ENCODE peak calls at places on chromosome 5, in six cellular contexts. Z is astrocyte, A is PC-9, L is GM12865, M is thyroid gland, R is heart right ventricle. W is an unnamed sample.

GRCh38 chr5:23208959-23209431 is 298.4 kb upstream of the PRDM9 start:
- DNase-seq in Z (no peak), L (peak), M (no peak), R (no peak), A (peak), W (peak)

GRCh38 chr5:25823330-25823873 is 1178.6 kb upstream of the CDH10 start:
- DNase-seq in A (no peak), R (no peak), M (no peak), L (no peak), Z (no peak), W (no peak)

GRCh38 chr5:122770479-122770878 is 4.4 kb upstream of the SNX2 start:
- DNase-seq in R (no peak), A (no peak), Z (peak), L (no peak), M (no peak), W (no peak)

GRCh38 chr5:16815432-16815831 is 120.7 kb downstream of the MYO10 start:
- DNase-seq in R (no peak), A (peak), M (no peak), L (no peak), Z (no peak), W (no peak)

GRCh38 chr5:5235685-5236084 is 95.6 kb downstream of the ADAMTS16 start:
- DNase-seq in Z (peak), A (no peak), R (no peak), L (no peak), M (no peak), W (no peak)

GRCh38 chr5:159456722-159457462 is 126.6 kb upstream of the IL12B start:
- DNase-seq in L (peak), A (peak), R (no peak), Z (peak), M (no peak), W (no peak)

GRCh38 chr5:68249520-68249919 is 34.0 kb downstream of the PIK3R1 start:
- DNase-seq in Z (no peak), A (no peak), M (no peak), L (no peak), R (no peak), W (no peak)

GRCh38 chr5:135019314-135019713 is 14.7 kb downstream of the PITX1 start:
- DNase-seq in Z (no peak), R (no peak), M (no peak), A (no peak), L (no peak), W (no peak)

GRCh38 chr5:154042751-154043150 is 4.0 kb downstream of the MFAP3 start:
- DNase-seq in A (no peak), Z (no peak), R (no peak), M (no peak), L (no peak), W (no peak)

GRCh38 chr5:170631471-170632195 is 127.8 kb downstream of the KCNIP1 start:
- DNase-seq in A (peak), R (peak), M (no peak), Z (no peak), L (no peak), W (peak)

GRCh38 chr5:95728494-95729114 is 2.5 kb upstream of the RHOBTB3 start:
- DNase-seq in L (peak), A (peak), R (no peak), Z (peak), M (no peak), W (no peak)

GRCh38 chr5:158606228-158606627 is 493.5 kb downstream of the EBF1 start:
- DNase-seq in R (no peak), A (no peak), M (no peak), Z (peak), L (no peak), W (no peak)

GRCh38 chr5:158634713-158635112 is 465.0 kb downstream of the EBF1 start:
- DNase-seq in Z (no peak), L (no peak), R (no peak), A (no peak), M (no peak), W (no peak)

GRCh38 chr5:149358294-149358651 is 427 bp downstream of the PCYOX1L start:
- DNase-seq in A (no peak), M (peak), L (peak), Z (no peak), R (peak), W (peak)

GRCh38 chr5:149356391-149356790 is 1.5 kb upstream of the PCYOX1L start:
- DNase-seq in A (no peak), Z (no peak), L (peak), M (no peak), R (no peak), W (no peak)

GRCh38 chr5:149358818-149359217 is 972 bp downstream of the PCYOX1L start:
- DNase-seq in L (no peak), Z (no peak), R (no peak), M (no peak), A (no peak), W (no peak)

GRCh38 chr5:149355688-149356087 is 2.2 kb upstream of the PCYOX1L start:
- DNase-seq in R (no peak), Z (no peak), A (no peak), M (no peak), L (no peak), W (no peak)

GRCh38 chr5:149357370-149358293 is at the start of gene PCYOX1L:
- DNase-seq in L (peak), Z (peak), R (peak), M (peak), A (peak), W (peak)
- TF ChIP-seq CTCF in L (no peak), Z (no peak), R (no peak), M (no peak), A (no peak), W (no peak)

DNA sequence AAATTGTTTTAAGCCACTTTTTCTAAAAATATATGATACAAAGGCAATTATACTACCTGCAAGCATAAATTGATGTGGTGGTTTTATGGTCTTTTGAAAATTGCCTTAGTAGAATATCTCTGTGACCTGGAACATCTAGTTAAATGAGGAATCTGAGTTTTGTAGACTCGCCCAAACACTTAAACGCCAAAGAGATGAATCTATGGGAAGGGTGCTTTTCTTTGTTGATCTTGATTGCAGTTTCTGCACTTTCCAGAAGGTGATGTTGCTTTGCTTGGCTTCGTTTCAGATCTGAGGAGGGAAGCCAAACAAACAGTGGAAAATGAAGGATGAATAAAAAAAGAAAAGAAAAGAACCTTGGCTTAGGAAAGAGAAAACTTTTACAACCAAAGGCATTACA is 1021.3 kb downstream of the NR2F1-AS1 start:
- DNase-seq in R (no peak), A (no peak), M (no peak), Z (peak), L (no peak), W (no peak)
- TF ChIP-seq CTCF in R (no peak), A (no peak), M (no peak), Z (no peak), L (no peak), W (no peak)

GRCh38 chr5:62305715-62306493 is at the start of gene KIF2A:
- DNase-seq in M (peak), R (peak), L (peak), A (peak), Z (peak), W (peak)
- TF ChIP-seq CTCF in M (no peak), R (no peak), L (peak), A (no peak), Z (no peak), W (no peak)

DNA sequence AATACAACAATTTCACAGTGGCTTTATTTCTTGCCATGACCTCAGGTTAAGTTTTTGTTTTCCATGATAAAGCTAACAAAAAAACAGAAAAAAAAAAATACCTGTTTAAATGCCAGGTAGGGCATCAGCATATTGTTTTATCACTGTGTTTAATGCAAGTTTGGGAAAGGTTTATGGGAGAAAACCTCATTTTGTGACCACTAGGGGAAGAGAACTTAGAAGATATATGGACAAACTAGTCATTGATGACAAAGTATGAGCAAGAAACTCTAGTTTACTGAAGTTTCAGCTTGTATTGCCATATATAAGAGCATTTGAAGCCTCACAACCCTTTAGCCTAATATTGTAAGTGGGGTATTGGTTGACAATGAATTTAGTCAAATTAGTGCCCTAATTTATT is 1431.4 kb upstream of the CDH18 start:
- DNase-seq in L (no peak), Z (no peak), R (no peak), M (no peak), A (no peak), W (no peak)
- TF ChIP-seq CTCF in L (no peak), Z (no peak), R (no peak), M (no peak), A (no peak), W (peak)

DNA sequence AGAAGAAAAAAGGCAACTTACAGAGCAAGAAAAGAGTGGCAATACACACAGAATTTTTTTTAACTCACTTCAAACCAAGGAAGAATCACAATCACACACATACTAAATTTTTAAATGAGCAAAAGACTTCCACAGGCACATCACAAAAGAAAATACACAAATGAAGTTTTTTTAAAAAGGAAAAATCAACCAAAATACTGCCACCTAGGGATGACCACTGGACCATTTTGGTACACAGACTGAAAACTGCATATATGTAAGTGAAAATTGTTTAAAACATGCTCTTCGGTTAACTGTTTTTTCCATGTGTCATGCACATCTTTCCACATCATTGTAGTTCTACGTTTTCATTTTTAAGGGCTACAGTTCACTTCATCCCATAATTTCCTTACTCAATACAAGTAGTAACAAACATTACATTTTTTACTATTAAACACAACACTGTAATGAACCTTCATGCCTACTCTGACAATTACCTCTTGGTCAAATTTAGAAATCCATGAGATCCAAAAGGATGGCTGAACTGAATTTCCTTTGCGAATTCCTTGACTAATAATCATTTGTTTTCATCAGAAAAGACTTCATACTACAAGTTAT is 79.0 kb downstream of the FBXW11 start:
- DNase-seq in L (no peak), M (no peak), A (no peak), R (no peak), Z (no peak), W (no peak)
- TF ChIP-seq CTCF in L (no peak), M (peak), A (peak), R (no peak), Z (peak), W (peak)

DNA sequence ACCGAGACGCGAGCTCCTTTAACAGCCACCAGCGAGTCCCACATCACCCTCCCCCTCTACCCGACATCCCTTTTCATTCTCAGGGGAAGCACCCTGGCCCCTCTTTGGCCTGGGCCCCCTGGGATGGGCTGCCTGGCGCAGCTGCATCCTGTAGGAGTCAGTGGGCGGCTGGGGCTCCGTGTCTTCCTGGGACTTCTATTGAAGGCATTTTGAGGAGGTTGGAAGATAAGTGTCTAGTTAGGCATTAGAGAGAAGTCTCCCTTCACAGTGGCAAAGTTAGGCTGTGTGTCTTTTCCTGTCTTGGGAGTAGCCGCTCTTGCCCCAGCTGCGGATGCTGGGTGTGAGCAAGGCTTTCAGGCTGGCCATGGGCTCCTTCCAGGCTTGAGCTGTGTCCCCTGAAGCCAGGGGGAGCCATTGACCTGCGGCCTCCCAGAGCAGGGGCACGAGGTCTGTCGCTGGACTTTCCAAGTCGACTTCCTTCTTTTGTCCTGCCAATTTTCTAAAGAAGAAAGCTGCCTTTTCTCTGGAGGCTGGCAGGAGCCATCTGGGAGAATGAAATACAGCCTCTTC is 18.6 kb upstream of the NKD2 start:
- DNase-seq in L (no peak), A (no peak), Z (no peak), M (peak), R (peak), W (peak)
- TF ChIP-seq CTCF in L (peak), A (peak), Z (no peak), M (peak), R (peak), W (no peak)

GRCh38 chr5:10719965-10720364 is 41.1 kb downstream of the DAP start:
- DNase-seq in Z (peak), R (no peak), M (no peak), A (peak), L (no peak), W (no peak)
- TF ChIP-seq CTCF in Z (no peak), R (no peak), M (no peak), A (no peak), L (no peak), W (no peak)

W was measured in endothelial cell.